ENCODE peak calls at places on chromosomes 5 and 9, in six cellular contexts. One of them, this sample, is unnamed.
A peak's percentile ranks its signal among the peaks of the same experiment; 100 is the strongest.

GRCh38 chr9:99593621-99594020 is 228.1 kb upstream of the NR4A3 start:
- DNase-seq in adrenal gland: no peak
- DNase-seq in dorsolateral prefrontal cortex: no peak
- DNase-seq in RWPE1: no peak
- DNase-seq in ovary: no peak
- DNase-seq in IMR-90: no peak
- DNase-seq in this sample: no peak

GRCh38 chr5:131545856-131546255 is 89.2 kb downstream of the RAPGEF6 start:
- DNase-seq in adrenal gland: no peak
- DNase-seq in dorsolateral prefrontal cortex: no peak
- DNase-seq in RWPE1: peak; percentile 28
- DNase-seq in ovary: no peak
- DNase-seq in IMR-90: peak; percentile 83
- DNase-seq in this sample: peak; percentile 58

GRCh38 chr5:135386886-135387628 is 12.0 kb downstream of the MACROH2A1 start:
- DNase-seq in adrenal gland: peak; percentile 39
- DNase-seq in dorsolateral prefrontal cortex: no peak
- DNase-seq in RWPE1: peak; percentile 97
- DNase-seq in ovary: no peak
- DNase-seq in IMR-90: peak; percentile 94
- DNase-seq in this sample: peak; percentile 87

GRCh38 chr5:1782385-1783213 is 17.0 kb downstream of the MRPL36 start:
- DNase-seq in adrenal gland: no peak
- DNase-seq in dorsolateral prefrontal cortex: peak; percentile 8
- DNase-seq in RWPE1: no peak
- DNase-seq in ovary: no peak
- DNase-seq in IMR-90: no peak
- DNase-seq in this sample: peak; percentile 38

GRCh38 chr9:91117959-91118651 is 243.6 kb downstream of the AUH start:
- DNase-seq in adrenal gland: peak; percentile 93
- DNase-seq in dorsolateral prefrontal cortex: peak; percentile 57
- DNase-seq in RWPE1: no peak
- DNase-seq in ovary: peak; percentile 92
- DNase-seq in IMR-90: peak; percentile 82
- DNase-seq in this sample: peak; percentile 94

GRCh38 chr5:1465966-1466471 is 20.8 kb upstream of the SLC6A3 start:
- DNase-seq in adrenal gland: no peak
- DNase-seq in dorsolateral prefrontal cortex: peak; percentile 29
- DNase-seq in RWPE1: no peak
- DNase-seq in ovary: no peak
- DNase-seq in IMR-90: no peak
- DNase-seq in this sample: peak; percentile 54

GRCh38 chr5:65172486-65173129 is 309.1 kb downstream of the ADAMTS6 start:
- DNase-seq in adrenal gland: no peak
- DNase-seq in dorsolateral prefrontal cortex: no peak
- DNase-seq in RWPE1: peak; percentile 16
- DNase-seq in ovary: no peak
- DNase-seq in IMR-90: peak; percentile 87
- DNase-seq in this sample: peak; percentile 93

GRCh38 chr9:108687360-108687981 is 168.3 kb downstream of the ACTL7B start:
- DNase-seq in adrenal gland: no peak
- DNase-seq in dorsolateral prefrontal cortex: no peak
- DNase-seq in RWPE1: no peak
- DNase-seq in ovary: no peak
- DNase-seq in IMR-90: peak; percentile 16
- DNase-seq in this sample: peak; percentile 80

GRCh38 chr9:88418715-88419540 is 30.7 kb downstream of the SPIN1 start:
- DNase-seq in adrenal gland: no peak
- DNase-seq in dorsolateral prefrontal cortex: no peak
- DNase-seq in RWPE1: no peak
- DNase-seq in ovary: no peak
- DNase-seq in IMR-90: no peak
- DNase-seq in this sample: peak; percentile 50

GRCh38 chr5:172450861-172451695 is 3.2 kb downstream of the SH3PXD2B start:
- DNase-seq in adrenal gland: peak; percentile 74
- DNase-seq in dorsolateral prefrontal cortex: no peak
- DNase-seq in RWPE1: peak; percentile 63
- DNase-seq in ovary: no peak
- DNase-seq in IMR-90: no peak
- DNase-seq in this sample: peak; percentile 76

GRCh38 chr9:96636368-96636767 is 16.7 kb upstream of the CDC14B start:
- DNase-seq in adrenal gland: no peak
- DNase-seq in dorsolateral prefrontal cortex: no peak
- DNase-seq in RWPE1: no peak
- DNase-seq in ovary: no peak
- DNase-seq in IMR-90: no peak
- DNase-seq in this sample: no peak

DNA sequence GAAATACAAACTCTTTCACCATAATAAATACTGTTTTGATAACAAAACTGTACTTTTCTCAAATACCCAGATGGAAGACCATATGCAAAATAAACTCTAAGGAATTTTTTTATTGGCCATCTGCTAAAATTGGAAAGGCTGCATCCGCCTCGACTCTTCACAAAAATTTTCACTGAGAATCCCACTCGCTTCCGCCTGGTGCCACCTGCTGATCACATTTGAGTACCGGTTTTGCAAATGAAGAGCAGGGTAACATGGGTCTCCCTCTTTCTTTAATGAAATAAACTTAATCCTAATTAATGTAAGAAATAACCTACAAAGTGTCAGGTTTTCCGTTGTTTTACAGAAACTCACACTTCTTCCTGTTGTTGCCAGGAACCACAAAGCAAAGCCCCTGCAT is 76.3 kb downstream of the TTLL11 start:
- DNase-seq in adrenal gland: no peak
- DNase-seq in dorsolateral prefrontal cortex: peak; percentile 67
- DNase-seq in RWPE1: no peak
- DNase-seq in ovary: peak; percentile 27
- DNase-seq in IMR-90: no peak
- DNase-seq in this sample: no peak
- TF ChIP-seq CTCF in adrenal gland: no peak
- TF ChIP-seq CTCF in dorsolateral prefrontal cortex: peak; percentile 56
- TF ChIP-seq CTCF in RWPE1: peak; percentile 51
- TF ChIP-seq CTCF in ovary: peak; percentile 32
- TF ChIP-seq CTCF in IMR-90: peak; percentile 35
- TF ChIP-seq CTCF in this sample: peak; percentile 34

GRCh38 chr5:111113678-111114077 is 21.5 kb downstream of the WDR36 start:
- DNase-seq in adrenal gland: no peak
- DNase-seq in dorsolateral prefrontal cortex: no peak
- DNase-seq in RWPE1: no peak
- DNase-seq in ovary: no peak
- DNase-seq in IMR-90: no peak
- DNase-seq in this sample: no peak

GRCh38 chr5:111107371-111107770 is 15.2 kb downstream of the WDR36 start:
- DNase-seq in adrenal gland: no peak
- DNase-seq in dorsolateral prefrontal cortex: no peak
- DNase-seq in RWPE1: no peak
- DNase-seq in ovary: no peak
- DNase-seq in IMR-90: peak; percentile 35
- DNase-seq in this sample: no peak

GRCh38 chr5:111115229-111115628 is 23.1 kb downstream of the WDR36 start:
- DNase-seq in adrenal gland: no peak
- DNase-seq in dorsolateral prefrontal cortex: no peak
- DNase-seq in RWPE1: no peak
- DNase-seq in ovary: no peak
- DNase-seq in IMR-90: no peak
- DNase-seq in this sample: no peak

GRCh38 chr5:111116550-111116949 is 24.4 kb downstream of the WDR36 start:
- DNase-seq in adrenal gland: no peak
- DNase-seq in dorsolateral prefrontal cortex: no peak
- DNase-seq in RWPE1: no peak
- DNase-seq in ovary: no peak
- DNase-seq in IMR-90: peak; percentile 11
- DNase-seq in this sample: no peak

DNA sequence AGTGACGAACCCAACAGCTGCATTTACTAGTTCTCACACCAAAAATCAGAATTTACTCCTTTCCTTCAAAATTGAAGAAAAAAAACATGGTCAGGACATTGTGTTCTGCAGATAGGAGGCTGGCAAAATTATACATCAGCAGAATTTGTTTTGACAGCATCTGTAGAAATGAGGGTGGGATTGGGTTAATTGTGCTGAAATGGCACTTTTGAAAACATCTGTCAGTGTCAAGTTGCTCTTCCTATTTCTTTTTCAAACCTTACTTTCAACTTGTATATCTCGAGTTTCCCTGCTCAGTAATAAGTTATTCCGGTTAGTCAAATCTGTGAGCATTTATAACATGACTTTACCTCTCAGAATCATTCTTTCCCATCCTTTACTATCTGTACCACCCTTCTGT is 19.8 kb downstream of the WDR36 start:
- DNase-seq in adrenal gland: no peak
- DNase-seq in dorsolateral prefrontal cortex: no peak
- DNase-seq in RWPE1: no peak
- DNase-seq in ovary: no peak
- DNase-seq in IMR-90: no peak
- DNase-seq in this sample: no peak
- H3K27ac ChIP-seq in adrenal gland: no peak overlapping the region
- H3K27ac ChIP-seq in dorsolateral prefrontal cortex: no peak overlapping the region
- H3K27ac ChIP-seq in RWPE1: no peak overlapping the region
- H3K27ac ChIP-seq in ovary: no peak overlapping the region
- H3K27ac ChIP-seq in IMR-90: no peak overlapping the region
- H3K27ac ChIP-seq in this sample: no peak overlapping the region

GRCh38 chr9:122464633-122465567 is 12.8 kb downstream of the OR1J1 start:
- DNase-seq in adrenal gland: peak; percentile 86
- DNase-seq in dorsolateral prefrontal cortex: peak; percentile 79
- DNase-seq in RWPE1: peak; percentile 90
- DNase-seq in ovary: peak; percentile 51
- DNase-seq in IMR-90: peak; percentile 91
- DNase-seq in this sample: peak; percentile 86

GRCh38 chr9:122468735-122469134 is 9.0 kb downstream of the OR1J1 start:
- DNase-seq in adrenal gland: no peak
- DNase-seq in dorsolateral prefrontal cortex: no peak
- DNase-seq in RWPE1: no peak
- DNase-seq in ovary: no peak
- DNase-seq in IMR-90: peak; percentile 83
- DNase-seq in this sample: peak; percentile 22

GRCh38 chr9:122463828-122464632 is 13.7 kb downstream of the OR1J1 start:
- DNase-seq in adrenal gland: no peak
- DNase-seq in dorsolateral prefrontal cortex: no peak
- DNase-seq in RWPE1: no peak
- DNase-seq in ovary: no peak
- DNase-seq in IMR-90: no peak
- DNase-seq in this sample: no peak
- TF ChIP-seq CTCF in adrenal gland: no peak
- TF ChIP-seq CTCF in dorsolateral prefrontal cortex: no peak
- TF ChIP-seq CTCF in RWPE1: peak; percentile 61
- TF ChIP-seq CTCF in ovary: no peak
- TF ChIP-seq CTCF in IMR-90: no peak
- TF ChIP-seq CTCF in this sample: peak; percentile 39

GRCh38 chr5:126351138-126351537 is 72.1 kb upstream of the GRAMD2B start:
- DNase-seq in adrenal gland: no peak
- DNase-seq in dorsolateral prefrontal cortex: no peak
- DNase-seq in RWPE1: no peak
- DNase-seq in ovary: no peak
- DNase-seq in IMR-90: peak; percentile 84
- DNase-seq in this sample: no peak

GRCh38 chr5:126354012-126354856 is 69.0 kb upstream of the GRAMD2B start:
- DNase-seq in adrenal gland: no peak
- DNase-seq in dorsolateral prefrontal cortex: no peak
- DNase-seq in RWPE1: peak; percentile 90
- DNase-seq in ovary: no peak
- DNase-seq in IMR-90: peak; percentile 98
- DNase-seq in this sample: peak; percentile 63

DNA sequence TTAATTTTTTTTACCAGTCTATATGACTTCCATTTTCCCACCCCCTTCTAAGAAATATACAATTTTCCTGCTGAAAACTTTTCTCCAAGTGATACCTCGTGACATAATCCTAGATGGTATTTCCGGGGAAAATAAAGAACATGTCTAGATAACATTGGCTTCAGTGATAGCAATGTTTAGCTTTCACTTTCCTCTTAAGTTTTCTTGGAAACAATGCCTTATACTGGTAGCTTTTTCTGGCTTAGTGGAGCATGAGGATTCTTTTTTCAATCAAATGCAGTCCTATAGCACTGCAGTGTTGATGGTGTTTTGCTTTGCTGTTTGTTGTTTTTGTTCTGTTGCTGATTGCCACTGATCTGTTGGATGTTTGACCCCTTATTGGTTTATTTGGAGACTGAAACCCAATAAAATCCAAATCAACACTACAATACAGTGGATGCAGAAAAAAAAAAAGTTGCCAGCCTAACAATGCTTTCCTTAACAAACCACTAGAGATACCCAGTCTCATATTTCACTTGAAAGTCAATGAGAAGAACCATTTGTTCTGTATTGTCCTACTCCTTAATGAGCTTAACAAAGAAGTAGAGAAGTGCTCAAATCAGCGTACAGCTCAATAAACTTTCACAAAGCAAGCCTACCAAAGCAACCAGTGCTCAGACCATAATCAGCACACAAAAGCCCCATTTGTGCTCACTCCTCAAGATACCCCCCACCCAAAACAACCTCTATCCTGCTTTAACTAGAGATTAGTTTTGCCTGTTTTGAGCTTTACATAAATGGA is 74.2 kb upstream of the GRAMD2B start:
- DNase-seq in adrenal gland: no peak
- DNase-seq in dorsolateral prefrontal cortex: no peak
- DNase-seq in RWPE1: no peak
- DNase-seq in ovary: no peak
- DNase-seq in IMR-90: peak; percentile 54
- DNase-seq in this sample: no peak
- H3K27ac ChIP-seq in adrenal gland: no peak overlapping the region
- H3K27ac ChIP-seq in dorsolateral prefrontal cortex: no peak overlapping the region
- H3K27ac ChIP-seq in RWPE1: no peak overlapping the region
- H3K27ac ChIP-seq in ovary: peak overlapping the region; percentile 41
- H3K27ac ChIP-seq in IMR-90: no peak overlapping the region
- H3K27ac ChIP-seq in this sample: no peak overlapping the region

DNA sequence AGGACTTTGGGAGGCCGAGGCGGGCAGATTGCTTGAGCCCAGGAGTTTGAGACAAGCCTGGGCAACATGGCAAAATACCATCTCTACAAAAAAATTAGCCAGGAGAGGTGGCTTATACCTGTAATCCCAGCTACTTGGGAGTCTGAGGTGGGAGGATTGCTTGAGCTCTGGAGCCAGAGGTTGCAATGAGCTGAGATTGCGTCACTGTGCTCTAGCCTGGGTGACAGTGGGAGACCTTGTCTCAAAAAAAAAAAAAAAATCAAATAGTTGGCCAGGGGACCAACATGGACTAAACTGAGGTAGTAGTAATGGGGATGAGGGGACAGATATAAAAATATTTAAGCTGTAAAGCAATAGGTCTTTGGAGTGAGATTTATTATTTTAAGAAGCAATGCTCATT is 97.9 kb downstream of the UBE2R2 start:
- DNase-seq in adrenal gland: no peak
- DNase-seq in dorsolateral prefrontal cortex: no peak
- DNase-seq in RWPE1: no peak
- DNase-seq in ovary: no peak
- DNase-seq in IMR-90: no peak
- DNase-seq in this sample: no peak
- TF ChIP-seq CTCF in adrenal gland: no peak
- TF ChIP-seq CTCF in dorsolateral prefrontal cortex: no peak
- TF ChIP-seq CTCF in RWPE1: no peak
- TF ChIP-seq CTCF in ovary: no peak
- TF ChIP-seq CTCF in IMR-90: no peak
- TF ChIP-seq CTCF in this sample: no peak